ENCODE peak calls at places on chromosomes 6 and 20, in seven cellular contexts. Q is right lobe of liver, C is GM12892, R is A549, W is Peyer's patch, I is adrenal gland, O is ovary. X is an unnamed sample.

GRCh38 chr20:18926972-18927371 is 113.4 kb downstream of the SCP2D1 start:
- DNase-seq in Q (no peak), C (no peak), R (no peak), W (no peak), I (no peak), O (no peak), X (no peak)

GRCh38 chr6:4134841-4135664 is at the start of gene ECI2:
- DNase-seq in Q (peak), C (peak), R (peak), W (peak), I (peak), O (no peak), X (peak)

GRCh38 chr6:44538131-44538835 is 150.8 kb downstream of the CDC5L start:
- DNase-seq in Q (no peak), C (no peak), R (no peak), W (no peak), I (no peak), O (no peak), X (no peak)

GRCh38 chr6:159880412-159880811 is 10.4 kb upstream of the MAS1 start:
- DNase-seq in Q (no peak), C (no peak), R (no peak), W (no peak), I (no peak), O (no peak), X (no peak)

GRCh38 chr6:15426395-15426794 is 180.5 kb downstream of the JARID2 start:
- DNase-seq in Q (no peak), C (no peak), R (no peak), W (no peak), I (no peak), O (no peak), X (no peak)

GRCh38 chr6:154995241-154996162 is at the start of gene TIAM2:
- DNase-seq in Q (no peak), C (no peak), R (peak), W (peak), I (peak), O (no peak), X (peak)

GRCh38 chr20:58639182-58640146 is 11.6 kb upstream of the STX16 start:
- DNase-seq in Q (no peak), C (no peak), R (no peak), W (no peak), I (no peak), O (no peak), X (no peak)

GRCh38 chr20:17262786-17263185 is 35.9 kb downstream of the PCSK2 start:
- DNase-seq in Q (no peak), C (no peak), R (no peak), W (no peak), I (no peak), O (no peak), X (no peak)

GRCh38 chr6:15417811-15418210 is 171.9 kb downstream of the JARID2 start:
- DNase-seq in Q (no peak), C (no peak), R (no peak), W (no peak), I (no peak), O (no peak), X (no peak)

GRCh38 chr20:32017711-32018251 is 7.5 kb downstream of the CCM2L start:
- DNase-seq in Q (peak), C (no peak), R (peak), W (peak), I (no peak), O (no peak), X (peak)

GRCh38 chr6:79463721-79464120 is 73.5 kb downstream of the LCA5 start:
- DNase-seq in Q (no peak), C (no peak), R (no peak), W (no peak), I (no peak), O (no peak), X (no peak)

GRCh38 chr6:14917101-14917500 is 328.8 kb upstream of the JARID2 start:
- DNase-seq in Q (no peak), C (no peak), R (peak), W (no peak), I (no peak), O (no peak), X (no peak)

GRCh38 chr6:55445648-55446204 is 118.5 kb downstream of the GFRAL start:
- DNase-seq in Q (no peak), C (no peak), R (peak), W (no peak), I (no peak), O (no peak), X (no peak)

GRCh38 chr6:121830759-121831158 is 395.3 kb downstream of the GJA1 start:
- DNase-seq in Q (no peak), C (no peak), R (no peak), W (no peak), I (no peak), O (no peak), X (no peak)

GRCh38 chr6:8969747-8970146 is 534.4 kb upstream of the SLC35B3 start:
- DNase-seq in Q (no peak), C (no peak), R (no peak), W (no peak), I (no peak), O (no peak), X (no peak)

GRCh38 chr20:25739615-25740320 is 43.1 kb upstream of the ZNF337 start:
- DNase-seq in Q (no peak), C (no peak), R (no peak), W (no peak), I (no peak), O (no peak), X (no peak)

GRCh38 chr6:148984516-148985056 is 237.8 kb downstream of the UST start:
- DNase-seq in Q (no peak), C (no peak), R (no peak), W (no peak), I (no peak), O (no peak), X (no peak)

GRCh38 chr6:25025248-25025918 is 89.6 kb upstream of the RIPOR2 start:
- DNase-seq in Q (no peak), C (no peak), R (no peak), W (no peak), I (no peak), O (no peak), X (no peak)

GRCh38 chr6:24445704-24446103 is 43.0 kb downstream of the MRS2 start:
- DNase-seq in Q (no peak), C (no peak), R (no peak), W (no peak), I (no peak), O (no peak), X (no peak)

GRCh38 chr6:43951063-43951755 is 176.0 kb downstream of the MRPL14 start:
- DNase-seq in Q (peak), C (no peak), R (peak), W (peak), I (peak), O (no peak), X (peak)

GRCh38 chr6:33746651-33747100 is at the start of gene IP6K3:
- DNase-seq in Q (peak), C (no peak), R (no peak), W (no peak), I (no peak), O (no peak), X (no peak)

GRCh38 chr6:127496471-127496870 is 22.7 kb downstream of the MTCL3 start:
- DNase-seq in Q (no peak), C (no peak), R (no peak), W (no peak), I (no peak), O (no peak), X (no peak)

GRCh38 chr6:128932061-128932460 is 49.1 kb downstream of the LAMA2 start:
- DNase-seq in Q (no peak), C (no peak), R (no peak), W (no peak), I (no peak), O (no peak), X (no peak)

GRCh38 chr6:33779305-33779704 is 9.6 kb downstream of the LEMD2 start:
- DNase-seq in Q (no peak), C (no peak), R (no peak), W (no peak), I (no peak), O (no peak), X (no peak)

GRCh38 chr6:170083236-170084051 is 207.4 kb downstream of the DLL1 start:
- DNase-seq in Q (no peak), C (no peak), R (no peak), W (no peak), I (no peak), O (peak), X (peak)

GRCh38 chr6:41335943-41336342 is 535 bp downstream of the NCR2 start:
- DNase-seq in Q (no peak), C (no peak), R (no peak), W (no peak), I (no peak), O (no peak), X (no peak)

GRCh38 chr6:127879685-127880084 is 21.2 kb downstream of the THEMIS start:
- DNase-seq in Q (no peak), C (no peak), R (no peak), W (peak), I (no peak), O (no peak), X (no peak)

GRCh38 chr20:39036011-39036410 is 73.9 kb downstream of the DHX35 start:
- DNase-seq in Q (no peak), C (no peak), R (no peak), W (no peak), I (no peak), O (no peak), X (no peak)

GRCh38 chr20:51898788-51899187 is 96.5 kb upstream of the SALL4 start:
- DNase-seq in Q (no peak), C (no peak), R (no peak), W (no peak), I (no peak), O (no peak), X (no peak)

GRCh38 chr6:137890983-137891537 is 24.0 kb downstream of the TNFAIP3 start:
- DNase-seq in Q (no peak), C (no peak), R (no peak), W (no peak), I (no peak), O (no peak), X (no peak)

GRCh38 chr6:35297541-35298481 is at the start of gene DEF6:
- DNase-seq in Q (peak), C (peak), R (peak), W (peak), I (peak), O (peak), X (peak)

GRCh38 chr20:7094438-7094997 is 327.0 kb downstream of the BMP2 start:
- DNase-seq in Q (no peak), C (no peak), R (peak), W (no peak), I (no peak), O (no peak), X (no peak)
- TF ChIP-seq POLR2A in Q (no peak), C (no peak), R (no peak), W (no peak), I (no peak), O (no peak), X (no peak)

GRCh38 chr20:50186151-50186885 is 4.3 kb upstream of the CEBPB start:
- DNase-seq in Q (peak), C (no peak), R (peak), W (peak), I (peak), O (peak), X (peak)

GRCh38 chr20:50181344-50181743 is 9.3 kb upstream of the CEBPB start:
- DNase-seq in Q (no peak), C (no peak), R (no peak), W (peak), I (peak), O (no peak), X (no peak)

GRCh38 chr20:50186987-50187402 is 3.6 kb upstream of the CEBPB start:
- DNase-seq in Q (no peak), C (no peak), R (peak), W (peak), I (peak), O (peak), X (no peak)

GRCh38 chr20:50185426-50185825 is 5.2 kb upstream of the CEBPB start:
- DNase-seq in Q (no peak), C (no peak), R (no peak), W (no peak), I (no peak), O (no peak), X (no peak)

GRCh38 chr20:50182336-50182735 is 8.3 kb upstream of the CEBPB start:
- DNase-seq in Q (no peak), C (no peak), R (no peak), W (no peak), I (no peak), O (no peak), X (no peak)
- TF ChIP-seq POLR2A in Q (no peak), C (no peak), R (no peak), W (no peak), I (no peak), O (no peak), X (no peak)

DNA sequence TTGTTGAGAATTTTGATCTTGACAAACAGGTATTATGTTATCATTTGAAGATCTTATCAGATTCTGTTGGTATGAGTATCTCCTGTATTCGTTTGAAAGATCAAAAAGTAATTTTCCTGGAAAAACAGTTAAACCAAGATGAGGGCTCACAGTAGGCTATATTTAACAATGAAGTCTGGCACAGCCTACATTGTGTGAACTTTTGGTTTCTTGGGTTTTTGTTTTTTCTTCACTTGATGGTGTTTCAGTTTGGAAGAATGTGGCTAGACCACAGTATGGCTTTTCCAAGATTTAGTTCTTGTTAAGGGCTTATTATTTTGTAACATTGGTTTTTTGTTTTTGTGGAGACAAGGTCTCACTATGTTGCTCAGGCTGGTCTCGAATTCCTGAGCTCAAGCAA is 306.4 kb downstream of the CDKAL1 start:
- DNase-seq in Q (no peak), C (no peak), R (no peak), W (no peak), I (no peak), O (no peak), X (no peak)
- TF ChIP-seq POLR2A in Q (no peak), C (no peak), R (no peak), W (no peak), I (no peak), O (no peak), X (no peak)

GRCh38 chr6:158041370-158041769 is 59.7 kb downstream of the SYNJ2 start:
- DNase-seq in Q (no peak), C (no peak), R (no peak), W (no peak), I (peak), O (no peak), X (no peak)

GRCh38 chr6:158040804-158041347 is 59.2 kb downstream of the SYNJ2 start:
- DNase-seq in Q (peak), C (no peak), R (peak), W (no peak), I (peak), O (no peak), X (no peak)

GRCh38 chr6:158043008-158043407 is 61.3 kb downstream of the SYNJ2 start:
- DNase-seq in Q (peak), C (no peak), R (no peak), W (no peak), I (peak), O (no peak), X (no peak)

GRCh38 chr6:158042245-158042798 is 60.7 kb downstream of the SYNJ2 start:
- DNase-seq in Q (no peak), C (no peak), R (peak), W (no peak), I (peak), O (no peak), X (no peak)

GRCh38 chr6:158041788-158042187 is 60.1 kb downstream of the SYNJ2 start:
- DNase-seq in Q (no peak), C (no peak), R (no peak), W (no peak), I (peak), O (no peak), X (no peak)
- TF ChIP-seq POLR2A in Q (no peak), C (no peak), R (no peak), W (no peak), I (no peak), O (no peak), X (no peak)

GRCh38 chr6:22068561-22069346 is 228.1 kb downstream of the PRL start:
- DNase-seq in Q (no peak), C (no peak), R (no peak), W (no peak), I (no peak), O (no peak), X (no peak)

GRCh38 chr6:22067127-22067526 is 229.7 kb downstream of the PRL start:
- DNase-seq in Q (no peak), C (no peak), R (no peak), W (no peak), I (no peak), O (no peak), X (no peak)

GRCh38 chr6:22057962-22058361 is 238.9 kb downstream of the PRL start:
- DNase-seq in Q (no peak), C (no peak), R (no peak), W (no peak), I (no peak), O (no peak), X (no peak)

GRCh38 chr6:22064558-22064957 is 232.3 kb downstream of the PRL start:
- DNase-seq in Q (no peak), C (no peak), R (no peak), W (no peak), I (no peak), O (no peak), X (no peak)

DNA sequence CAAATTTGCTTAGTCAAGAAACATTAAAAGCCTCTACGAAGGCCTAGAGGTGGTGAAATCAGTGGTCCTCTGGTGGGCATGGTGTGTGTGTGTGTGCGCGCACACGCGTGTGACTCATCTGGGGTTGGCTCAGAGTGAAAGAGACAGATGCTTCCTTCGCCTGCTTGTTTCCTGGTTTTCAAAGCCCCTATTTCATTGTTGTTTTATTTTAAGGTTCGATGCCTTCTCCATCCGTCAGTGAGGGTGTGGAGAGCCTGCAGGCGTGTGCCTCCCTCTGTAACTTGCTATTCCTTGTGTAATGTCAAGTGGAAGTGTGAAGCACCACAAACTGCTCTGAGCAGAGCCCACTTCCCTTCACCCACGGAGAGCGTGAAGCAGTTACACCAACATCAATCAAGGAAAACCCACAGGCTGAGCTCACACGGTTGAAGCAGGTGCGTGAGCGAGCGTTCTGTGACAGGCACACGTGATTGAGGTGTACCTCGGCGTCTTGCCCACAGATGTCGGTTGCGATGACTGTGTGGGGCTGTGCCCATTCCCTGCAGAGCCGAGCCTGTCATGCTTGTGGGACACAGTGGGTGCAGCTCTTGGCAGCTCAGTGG is 233.9 kb downstream of the PRL start:
- DNase-seq in Q (no peak), C (no peak), R (no peak), W (no peak), I (no peak), O (no peak), X (no peak)
- TF ChIP-seq POLR2A in Q (no peak), C (peak), R (no peak), W (no peak), I (no peak), O (no peak), X (no peak)

X was measured in body of pancreas.